ENCODE peak calls at places on chromosomes 5 and 9, in four cellular contexts. One of them, this sample, is unnamed.

GRCh38 chr9:12980482-12980881 is 205.7 kb downstream of the LURAP1L start:
- DNase-seq in left ventricle myocardium inferior: no peak
- DNase-seq in neural progenitor cell: no peak
- DNase-seq in SK-N-SH: no peak
- DNase-seq in this sample: no peak

GRCh38 chr5:38845555-38846378 is at the start of gene OSMR:
- DNase-seq in SK-N-SH: peak; percentile 62
- DNase-seq in neural progenitor cell: peak; percentile 72
- DNase-seq in left ventricle myocardium inferior: peak; percentile 92
- DNase-seq in this sample: no peak

GRCh38 chr9:13919386-13919785 is 394.6 kb downstream of the NFIB start:
- DNase-seq in SK-N-SH: no peak
- DNase-seq in neural progenitor cell: no peak
- DNase-seq in left ventricle myocardium inferior: no peak
- DNase-seq in this sample: no peak

GRCh38 chr9:3746296-3747275 is 220.8 kb upstream of the RFX3 start:
- DNase-seq in SK-N-SH: no peak
- DNase-seq in left ventricle myocardium inferior: no peak
- DNase-seq in neural progenitor cell: no peak
- DNase-seq in this sample: no peak

GRCh38 chr9:8486095-8486494 is 686.5 kb upstream of the DMAC1 start:
- DNase-seq in SK-N-SH: peak; percentile 8
- DNase-seq in left ventricle myocardium inferior: no peak
- DNase-seq in neural progenitor cell: peak; percentile 72
- DNase-seq in this sample: no peak

GRCh38 chr9:113222482-113222841 is 1.1 kb downstream of the SLC31A1 start:
- DNase-seq in neural progenitor cell: no peak
- DNase-seq in SK-N-SH: no peak
- DNase-seq in left ventricle myocardium inferior: no peak
- DNase-seq in this sample: no peak

GRCh38 chr5:154370119-154370518 is 75.7 kb upstream of the SAP30L start:
- DNase-seq in left ventricle myocardium inferior: no peak
- DNase-seq in neural progenitor cell: peak; percentile 24
- DNase-seq in SK-N-SH: no peak
- DNase-seq in this sample: no peak

GRCh38 chr5:96247097-96247675 is 185.9 kb downstream of the PCSK1 start:
- DNase-seq in left ventricle myocardium inferior: no peak
- DNase-seq in neural progenitor cell: no peak
- DNase-seq in SK-N-SH: no peak
- DNase-seq in this sample: no peak

GRCh38 chr9:16515879-16516289 is 354.6 kb downstream of the BNC2 start:
- DNase-seq in neural progenitor cell: peak; percentile 72
- DNase-seq in SK-N-SH: no peak
- DNase-seq in left ventricle myocardium inferior: no peak
- DNase-seq in this sample: no peak

DNA sequence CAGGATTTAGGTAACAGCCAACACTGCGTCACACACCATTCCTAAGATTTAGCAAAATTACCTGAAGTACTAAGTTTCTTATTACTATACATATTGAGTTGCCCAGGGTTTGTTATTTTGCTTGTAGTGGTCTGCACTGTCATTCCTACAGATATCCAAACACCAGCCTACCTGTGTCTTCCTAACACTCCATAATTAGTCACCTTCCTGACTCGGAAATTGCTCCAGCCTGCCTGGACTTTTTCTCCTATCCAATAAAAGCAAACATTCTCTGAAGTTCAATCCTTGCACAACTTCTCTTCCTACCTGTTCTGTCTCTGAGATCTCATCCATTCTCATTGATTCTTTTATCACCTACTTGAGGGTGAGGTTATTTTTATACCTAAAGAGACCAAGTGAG is 243.9 kb downstream of the NR2F1-AS1 start:
- DNase-seq in SK-N-SH: no peak
- DNase-seq in left ventricle myocardium inferior: no peak
- DNase-seq in neural progenitor cell: no peak
- DNase-seq in this sample: no peak
- H3K27ac ChIP-seq in SK-N-SH: no peak overlapping the region
- H3K27ac ChIP-seq in left ventricle myocardium inferior: no peak overlapping the region
- H3K27ac ChIP-seq in neural progenitor cell: no peak overlapping the region
- H3K27ac ChIP-seq in this sample: no peak overlapping the region

GRCh38 chr9:121503443-121503842 is 3.8 kb upstream of the GGTA1 start:
- DNase-seq in left ventricle myocardium inferior: no peak
- DNase-seq in neural progenitor cell: no peak
- DNase-seq in SK-N-SH: peak; percentile 60
- DNase-seq in this sample: no peak
- TF ChIP-seq CTCF in left ventricle myocardium inferior: no peak
- TF ChIP-seq CTCF in neural progenitor cell: no peak
- TF ChIP-seq CTCF in SK-N-SH: no peak
- TF ChIP-seq CTCF in this sample: no peak

GRCh38 chr5:76785493-76785892 is 33.3 kb upstream of the F2RL1 start:
- DNase-seq in neural progenitor cell: no peak
- DNase-seq in SK-N-SH: no peak
- DNase-seq in left ventricle myocardium inferior: no peak
- DNase-seq in this sample: no peak
- H3K27ac ChIP-seq in neural progenitor cell: no peak overlapping the region
- H3K27ac ChIP-seq in SK-N-SH: peak overlapping the region; percentile 14
- H3K27ac ChIP-seq in left ventricle myocardium inferior: no peak overlapping the region
- H3K27ac ChIP-seq in this sample: no peak overlapping the region

GRCh38 chr5:150778103-150778516 is 447 bp upstream of the SMIM3 start:
- DNase-seq in left ventricle myocardium inferior: no peak
- DNase-seq in neural progenitor cell: no peak
- DNase-seq in SK-N-SH: no peak
- DNase-seq in this sample: no peak

GRCh38 chr5:150780816-150781221 is 2.3 kb downstream of the SMIM3 start:
- DNase-seq in left ventricle myocardium inferior: no peak
- DNase-seq in SK-N-SH: no peak
- DNase-seq in neural progenitor cell: no peak
- DNase-seq in this sample: no peak

GRCh38 chr5:150778517-150779396 is at the start of gene SMIM3:
- DNase-seq in SK-N-SH: peak; percentile 86
- DNase-seq in neural progenitor cell: peak; percentile 93
- DNase-seq in left ventricle myocardium inferior: peak; percentile 89
- DNase-seq in this sample: peak; percentile 53

GRCh38 chr5:150780180-150780692 is 1.7 kb downstream of the SMIM3 start:
- DNase-seq in SK-N-SH: no peak
- DNase-seq in neural progenitor cell: no peak
- DNase-seq in left ventricle myocardium inferior: peak; percentile 47
- DNase-seq in this sample: no peak

DNA sequence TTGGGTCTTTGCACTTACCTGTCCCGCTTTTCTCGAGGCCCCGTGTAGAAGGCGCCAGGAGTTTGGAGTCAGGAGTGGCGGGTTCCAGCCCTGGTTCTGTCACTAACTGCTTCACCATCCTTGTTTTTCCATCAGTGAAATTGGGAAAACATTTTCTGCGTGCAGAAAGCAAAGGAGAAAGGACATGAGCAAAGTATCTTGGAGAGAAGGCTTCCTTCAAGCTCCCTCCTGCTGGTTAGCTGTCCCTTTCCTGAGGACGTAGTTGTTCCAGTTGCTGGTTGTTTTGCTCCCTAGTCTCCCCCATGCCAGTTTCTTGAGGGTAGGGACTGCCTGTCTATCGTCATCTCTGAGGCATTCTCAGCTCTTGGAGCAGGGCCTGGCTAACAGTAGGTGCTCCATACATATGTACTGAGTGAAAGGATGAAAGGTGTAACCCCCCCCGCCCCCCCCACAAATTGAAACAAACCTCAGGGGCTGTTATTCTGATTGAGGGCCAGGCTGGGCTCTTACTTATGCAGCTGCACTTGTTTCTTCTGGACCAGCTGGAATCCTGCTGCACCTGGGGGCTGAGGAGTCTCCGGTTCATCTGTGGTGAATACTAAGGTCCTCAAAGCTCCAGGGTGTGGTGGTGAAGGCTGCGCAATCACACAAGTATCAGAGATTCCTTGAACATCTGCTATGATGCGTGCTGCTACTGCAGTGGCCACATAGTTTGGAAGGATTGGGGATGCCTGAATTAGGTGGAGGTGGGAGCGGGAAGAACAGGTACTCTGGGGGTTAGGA is 1.0 kb downstream of the SMIM3 start:
- DNase-seq in neural progenitor cell: no peak
- DNase-seq in SK-N-SH: no peak
- DNase-seq in left ventricle myocardium inferior: no peak
- DNase-seq in this sample: no peak
- TF ChIP-seq CTCF in neural progenitor cell: no peak
- TF ChIP-seq CTCF in SK-N-SH: peak; percentile 7
- TF ChIP-seq CTCF in left ventricle myocardium inferior: no peak
- TF ChIP-seq CTCF in this sample: no peak

GRCh38 chr5:5277118-5277517 is 137.0 kb downstream of the ADAMTS16 start:
- DNase-seq in neural progenitor cell: no peak
- DNase-seq in SK-N-SH: peak; percentile 34
- DNase-seq in left ventricle myocardium inferior: no peak
- DNase-seq in this sample: no peak
- H3K27ac ChIP-seq in neural progenitor cell: no peak overlapping the region
- H3K27ac ChIP-seq in SK-N-SH: no peak overlapping the region
- H3K27ac ChIP-seq in left ventricle myocardium inferior: no peak overlapping the region
- H3K27ac ChIP-seq in this sample: no peak overlapping the region

GRCh38 chr9:114626415-114627029 is 15.4 kb downstream of the TMEM268 start:
- DNase-seq in SK-N-SH: no peak
- DNase-seq in neural progenitor cell: no peak
- DNase-seq in left ventricle myocardium inferior: no peak
- DNase-seq in this sample: no peak

GRCh38 chr9:114619205-114619758 is 8.2 kb downstream of the TMEM268 start:
- DNase-seq in neural progenitor cell: no peak
- DNase-seq in left ventricle myocardium inferior: no peak
- DNase-seq in SK-N-SH: no peak
- DNase-seq in this sample: no peak

GRCh38 chr9:114621561-114621960 is 10.5 kb downstream of the TMEM268 start:
- DNase-seq in SK-N-SH: no peak
- DNase-seq in left ventricle myocardium inferior: no peak
- DNase-seq in neural progenitor cell: no peak
- DNase-seq in this sample: no peak

GRCh38 chr9:114624656-114625055 is 13.6 kb downstream of the TMEM268 start:
- DNase-seq in SK-N-SH: no peak
- DNase-seq in left ventricle myocardium inferior: no peak
- DNase-seq in neural progenitor cell: no peak
- DNase-seq in this sample: no peak

GRCh38 chr9:114621975-114622609 is 11.0 kb downstream of the TMEM268 start:
- DNase-seq in left ventricle myocardium inferior: no peak
- DNase-seq in SK-N-SH: no peak
- DNase-seq in neural progenitor cell: no peak
- DNase-seq in this sample: no peak
- TF ChIP-seq CTCF in left ventricle myocardium inferior: no peak
- TF ChIP-seq CTCF in SK-N-SH: no peak
- TF ChIP-seq CTCF in neural progenitor cell: no peak
- TF ChIP-seq CTCF in this sample: no peak

This sample was measured in CD4-positive, alpha-beta T cell.